ENCODE peak calls at places on chromosomes 5 and 9, in four cellular contexts. One of them, this sample, is unnamed.
A peak's percentile ranks its signal among the peaks of the same experiment; 100 is the strongest.

GRCh38 chr5:65907138-65907537 is 19.2 kb upstream of the ERBIN start:
- DNase-seq in adipocyte: peak; percentile 75
- DNase-seq in astrocyte of the hippocampus: peak; percentile 75
- DNase-seq in stimulated activated CD4-positive, alpha-beta T cell treated with anti-CD3 and anti-CD28 coated beads, Interleukin-15, amount 100 ng/mL, for 48 hours: no peak
- DNase-seq in this sample: no peak

GRCh38 chr9:5621327-5621726 is 7.6 kb upstream of the RIC1 start:
- DNase-seq in adipocyte: peak; percentile 45
- DNase-seq in stimulated activated CD4-positive, alpha-beta T cell treated with anti-CD3 and anti-CD28 coated beads, Interleukin-15, amount 100 ng/mL, for 48 hours: no peak
- DNase-seq in astrocyte of the hippocampus: peak; percentile 67
- DNase-seq in this sample: no peak

GRCh38 chr9:121650220-121651013 is 1.0 kb upstream of the DAB2IP start:
- DNase-seq in stimulated activated CD4-positive, alpha-beta T cell treated with anti-CD3 and anti-CD28 coated beads, Interleukin-15, amount 100 ng/mL, for 48 hours: no peak
- DNase-seq in adipocyte: peak; percentile 76
- DNase-seq in astrocyte of the hippocampus: peak; percentile 69
- DNase-seq in this sample: no peak

GRCh38 chr5:15904894-15905805 is 274.4 kb downstream of the MARCHF11 start:
- DNase-seq in astrocyte of the hippocampus: no peak
- DNase-seq in adipocyte: peak; percentile 76
- DNase-seq in stimulated activated CD4-positive, alpha-beta T cell treated with anti-CD3 and anti-CD28 coated beads, Interleukin-15, amount 100 ng/mL, for 48 hours: no peak
- DNase-seq in this sample: no peak

GRCh38 chr9:126511426-126511825 is 102.3 kb upstream of the LMX1B start:
- DNase-seq in astrocyte of the hippocampus: no peak
- DNase-seq in stimulated activated CD4-positive, alpha-beta T cell treated with anti-CD3 and anti-CD28 coated beads, Interleukin-15, amount 100 ng/mL, for 48 hours: no peak
- DNase-seq in adipocyte: no peak
- DNase-seq in this sample: no peak

GRCh38 chr9:14238044-14238443 is 75.9 kb downstream of the NFIB start:
- DNase-seq in astrocyte of the hippocampus: peak; percentile 44
- DNase-seq in stimulated activated CD4-positive, alpha-beta T cell treated with anti-CD3 and anti-CD28 coated beads, Interleukin-15, amount 100 ng/mL, for 48 hours: no peak
- DNase-seq in adipocyte: peak; percentile 38
- DNase-seq in this sample: no peak

GRCh38 chr5:71899865-71900342 is 180.8 kb downstream of the CARTPT start:
- DNase-seq in stimulated activated CD4-positive, alpha-beta T cell treated with anti-CD3 and anti-CD28 coated beads, Interleukin-15, amount 100 ng/mL, for 48 hours: no peak
- DNase-seq in adipocyte: no peak
- DNase-seq in astrocyte of the hippocampus: no peak
- DNase-seq in this sample: no peak

GRCh38 chr5:100623719-100624118 is 88.5 kb downstream of the FAM174A start:
- DNase-seq in astrocyte of the hippocampus: peak; percentile 53
- DNase-seq in stimulated activated CD4-positive, alpha-beta T cell treated with anti-CD3 and anti-CD28 coated beads, Interleukin-15, amount 100 ng/mL, for 48 hours: no peak
- DNase-seq in adipocyte: peak; percentile 16
- DNase-seq in this sample: no peak

GRCh38 chr9:124257070-124257864 is 482 bp upstream of the NEK6 start:
- DNase-seq in astrocyte of the hippocampus: no peak
- DNase-seq in stimulated activated CD4-positive, alpha-beta T cell treated with anti-CD3 and anti-CD28 coated beads, Interleukin-15, amount 100 ng/mL, for 48 hours: no peak
- DNase-seq in adipocyte: no peak
- DNase-seq in this sample: no peak

GRCh38 chr9:35910613-35911488 is 1.6 kb downstream of the SPAAR start:
- DNase-seq in adipocyte: peak; percentile 57
- DNase-seq in astrocyte of the hippocampus: peak; percentile 76
- DNase-seq in stimulated activated CD4-positive, alpha-beta T cell treated with anti-CD3 and anti-CD28 coated beads, Interleukin-15, amount 100 ng/mL, for 48 hours: no peak
- DNase-seq in this sample: peak; percentile 12

GRCh38 chr5:149581192-149581861 is at the start of gene ARHGEF37:
- DNase-seq in astrocyte of the hippocampus: peak; percentile 89
- DNase-seq in adipocyte: peak; percentile 78
- DNase-seq in stimulated activated CD4-positive, alpha-beta T cell treated with anti-CD3 and anti-CD28 coated beads, Interleukin-15, amount 100 ng/mL, for 48 hours: peak; percentile 26
- DNase-seq in this sample: peak; percentile 27

GRCh38 chr9:134438204-134438788 is 112.0 kb downstream of the RXRA start:
- DNase-seq in stimulated activated CD4-positive, alpha-beta T cell treated with anti-CD3 and anti-CD28 coated beads, Interleukin-15, amount 100 ng/mL, for 48 hours: no peak
- DNase-seq in astrocyte of the hippocampus: no peak
- DNase-seq in adipocyte: no peak
- DNase-seq in this sample: no peak

GRCh38 chr5:136053336-136054121 is 24.7 kb downstream of the TGFBI start:
- DNase-seq in stimulated activated CD4-positive, alpha-beta T cell treated with anti-CD3 and anti-CD28 coated beads, Interleukin-15, amount 100 ng/mL, for 48 hours: no peak
- DNase-seq in adipocyte: peak; percentile 93
- DNase-seq in astrocyte of the hippocampus: peak; percentile 94
- DNase-seq in this sample: no peak

GRCh38 chr5:59099270-59099994 is 516.6 kb downstream of the RAB3C start:
- DNase-seq in astrocyte of the hippocampus: peak; percentile 39
- DNase-seq in stimulated activated CD4-positive, alpha-beta T cell treated with anti-CD3 and anti-CD28 coated beads, Interleukin-15, amount 100 ng/mL, for 48 hours: no peak
- DNase-seq in adipocyte: peak; percentile 28
- DNase-seq in this sample: peak; percentile 38